ENCODE peak calls at places on chromosomes 2 and 18, in seven cellular contexts. M is GM12878, F is K562, O is HepG2, L is endothelial cell of umbilical vein, J is HCT116, E is IMR-90. Q is an unnamed sample.

GRCh38 chr18:55579471-55579870 is 8.5 kb downstream of the TCF4 start:
- DNase-seq in M (no peak), F (no peak), O (no peak), L (no peak), J (no peak), E (peak; percentile 28), Q (no peak)

GRCh38 chr2:68190991-68191731 is 33.5 kb downstream of the PNO1 start:
- DNase-seq in M (no peak), F (peak; percentile 20), O (peak; percentile 15), L (peak; percentile 32), J (peak; percentile 27), E (peak; percentile 96), Q (peak; percentile 84)

GRCh38 chr18:48393776-48394175 is 15.4 kb downstream of the ZBTB7C start:
- DNase-seq in M (no peak), F (no peak), O (no peak), L (no peak), J (no peak), E (no peak), Q (no peak)

GRCh38 chr18:901769-902168 is 2.9 kb upstream of the ADCYAP1 start:
- DNase-seq in M (no peak), F (no peak), O (no peak), L (no peak), J (no peak), E (no peak), Q (no peak)

GRCh38 chr2:201070966-201071304 is 536 bp downstream of the HYCC2 start:
- DNase-seq in M (no peak), F (peak; percentile 18), O (peak; percentile 35), L (no peak), J (no peak), E (no peak), Q (peak; percentile 26)

GRCh38 chr2:238720232-238720672 is 127.6 kb upstream of the TWIST2 start:
- DNase-seq in M (no peak), F (peak; percentile 22), O (peak; percentile 58), L (peak; percentile 29), J (peak; percentile 52), E (peak; percentile 19), Q (peak; percentile 100)

GRCh38 chr2:73931531-73932500 is 5.1 kb downstream of the DGUOK start:
- DNase-seq in M (no peak), F (no peak), O (no peak), L (no peak), J (no peak), E (peak; percentile 69), Q (peak; percentile 78)

GRCh38 chr2:989766-990467 is 39.3 kb downstream of the SNTG2 start:
- DNase-seq in M (no peak), F (no peak), O (no peak), L (no peak), J (no peak), E (no peak), Q (no peak)

GRCh38 chr18:27985800-27986199 is 191.1 kb downstream of the CDH2 start:
- DNase-seq in M (no peak), F (no peak), O (no peak), L (no peak), J (no peak), E (no peak), Q (no peak)

GRCh38 chr18:12336887-12337286 is 28.8 kb downstream of the TUBB6 start:
- DNase-seq in M (no peak), F (peak; percentile 30), O (peak; percentile 86), L (no peak), J (no peak), E (peak; percentile 67), Q (peak; percentile 68)

GRCh38 chr2:26964446-26964845 is 6.0 kb upstream of the MAPRE3 start:
- DNase-seq in M (no peak), F (no peak), O (no peak), L (no peak), J (no peak), E (no peak), Q (no peak)

GRCh38 chr18:80171190-80171872 is 62.3 kb downstream of the ADNP2 start:
- DNase-seq in M (no peak), F (peak; percentile 55), O (no peak), L (peak; percentile 12), J (no peak), E (peak; percentile 69), Q (peak; percentile 38)

GRCh38 chr2:43052204-43052943 is 174.0 kb downstream of the ZFP36L2 start:
- DNase-seq in M (no peak), F (no peak), O (peak; percentile 73), L (no peak), J (no peak), E (no peak), Q (peak; percentile 72)

GRCh38 chr2:206260427-206261012 is 13.9 kb upstream of the ZDBF2 start:
- DNase-seq in M (no peak), F (peak; percentile 6), O (peak; percentile 23), L (no peak), J (no peak), E (peak; percentile 10), Q (peak; percentile 39)

GRCh38 chr18:73980289-73980979 is 167.2 kb downstream of the FBXO15 start:
- DNase-seq in M (no peak), F (peak; percentile 29), O (peak; percentile 9), L (no peak), J (peak; percentile 4), E (peak; percentile 25), Q (peak; percentile 23)

GRCh38 chr2:141438536-141438935 is 692.3 kb downstream of the LRP1B start:
- DNase-seq in M (no peak), F (no peak), O (no peak), L (no peak), J (no peak), E (no peak), Q (no peak)

GRCh38 chr18:12254137-12254819 is at the start of gene CIDEA:
- DNase-seq in M (no peak), F (no peak), O (no peak), L (no peak), J (no peak), E (no peak), Q (no peak)

GRCh38 chr18:6056171-6056932 is 161.0 kb upstream of the TMEM200C start:
- DNase-seq in M (no peak), F (no peak), O (peak; percentile 57), L (peak; percentile 77), J (no peak), E (peak; percentile 77), Q (no peak)

GRCh38 chr2:139778732-139779131 is 998.5 kb upstream of the NXPH2 start:
- DNase-seq in M (no peak), F (no peak), O (no peak), L (no peak), J (no peak), E (no peak), Q (no peak)

GRCh38 chr2:141055526-141055925 is 1075.3 kb downstream of the LRP1B start:
- DNase-seq in M (no peak), F (no peak), O (no peak), L (peak; percentile 77), J (no peak), E (peak; percentile 84), Q (peak; percentile 47)

GRCh38 chr2:85239102-85239501 is 88.7 kb downstream of the TGOLN2 start:
- DNase-seq in M (no peak), F (no peak), O (no peak), L (no peak), J (no peak), E (no peak), Q (no peak)

DNA sequence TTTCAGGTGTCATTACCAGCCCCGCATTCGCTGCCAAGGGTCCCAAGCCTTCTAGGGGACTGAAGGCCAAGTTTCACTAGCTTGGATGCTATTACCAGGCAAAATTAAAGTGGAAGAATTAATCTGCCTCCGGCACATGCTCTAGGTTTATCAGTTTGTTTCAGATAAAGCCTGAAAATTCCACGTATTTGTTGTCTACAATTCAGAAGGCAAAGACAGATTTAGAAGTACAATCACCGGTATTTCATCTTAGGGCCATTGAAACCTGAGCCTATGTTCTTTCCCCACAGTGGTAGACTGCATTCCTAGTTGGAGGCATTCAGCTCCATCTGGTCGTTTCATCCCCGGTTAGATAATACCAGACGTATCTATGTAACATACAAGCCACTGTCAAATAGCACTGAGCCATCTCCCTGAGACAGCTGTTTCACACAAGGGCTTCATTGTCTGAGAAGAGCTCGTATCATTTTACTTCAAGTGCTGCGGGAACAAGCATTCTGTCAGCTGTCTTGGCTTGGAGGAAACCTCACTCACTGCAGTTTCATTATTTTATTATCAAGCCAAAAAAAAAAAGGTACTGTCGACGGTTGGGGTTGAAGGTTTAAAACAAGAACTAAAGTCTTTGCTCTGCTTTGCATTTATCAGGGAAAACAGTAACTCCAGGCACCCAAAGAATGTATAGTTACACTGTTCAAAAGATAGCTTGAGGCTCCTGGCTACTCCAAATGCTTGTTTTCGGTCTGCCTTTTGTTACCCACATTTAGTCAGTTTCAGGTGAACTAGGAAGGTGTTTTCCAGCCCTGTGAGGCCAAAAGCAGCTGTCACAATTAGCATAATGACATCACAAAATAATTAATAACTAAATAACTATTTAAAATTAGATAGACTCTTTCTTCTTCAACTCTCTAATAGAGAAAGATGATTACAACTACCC is 76.7 kb downstream of the TGIF1 start:
- DNase-seq in M (peak; percentile 35), F (peak; percentile 86), O (peak; percentile 77), L (no peak), J (no peak), E (peak; percentile 85), Q (peak; percentile 87)
- H3K9ac ChIP-seq in M (peak overlapping the region; percentile 18), F (peak overlapping the region; percentile 15), O (no peak overlapping the region), L (no peak overlapping the region), J (no peak overlapping the region), E (no peak overlapping the region), Q (peak overlapping the region; percentile 9)

GRCh38 chr2:13662055-13662454 is 945.3 kb downstream of the TRIB2 start:
- DNase-seq in M (no peak), F (no peak), O (no peak), L (no peak), J (no peak), E (peak; percentile 27), Q (peak; percentile 37)

GRCh38 chr2:13654416-13654815 is 937.7 kb downstream of the TRIB2 start:
- DNase-seq in M (no peak), F (no peak), O (no peak), L (no peak), J (no peak), E (no peak), Q (peak; percentile 71)

GRCh38 chr2:13660231-13660630 is 943.5 kb downstream of the TRIB2 start:
- DNase-seq in M (no peak), F (no peak), O (no peak), L (no peak), J (no peak), E (no peak), Q (no peak)
- TF ChIP-seq CTCF in M (no peak), F (no peak), O (no peak), L (no peak), J (no peak), E (no peak), Q (no peak)

GRCh38 chr18:58813821-58814220 is 50.9 kb upstream of the ZNF532 start:
- DNase-seq in M (no peak), F (no peak), O (no peak), L (no peak), J (no peak), E (no peak), Q (no peak)
- H3K27ac ChIP-seq in M (no peak overlapping the region), F (no peak overlapping the region), O (no peak overlapping the region), L (no peak overlapping the region), J (no peak overlapping the region), E (no peak overlapping the region), Q (no peak overlapping the region)

GRCh38 chr2:95276888-95277245 is 2.6 kb downstream of the PROM2 start:
- DNase-seq in M (no peak), F (no peak), O (no peak), L (no peak), J (no peak), E (no peak), Q (no peak)
- H3K9ac ChIP-seq in M (no peak overlapping the region), F (no peak overlapping the region), O (no peak overlapping the region), L (no peak overlapping the region), J (no peak overlapping the region), E (no peak overlapping the region), Q (no peak overlapping the region)